ENCODE peak calls at places on chromosomes 16 and 17, in ten cellular contexts. One of them, this sample, is unnamed.

GRCh38 chr16:73610160-73610559 is 562.2 kb upstream of the ZFHX3 start:
- DNase-seq in CD4-positive, alpha-beta memory T cell: no peak
- DNase-seq in central memory CD4-positive, alpha-beta T cell: no peak
- DNase-seq in WERI-Rb-1: no peak
- DNase-seq in activated CD4-positive, alpha-beta T cell treated with anti-CD3 and anti-CD28 coated beads, Interleukin-2, amount 50 U/mL, for 1 hour: no peak
- DNase-seq in stimulated activated CD8-positive, alpha-beta memory T cell treated with anti-CD3 and anti-CD28 coated beads, Interleukin-2, amount 100 ng/mL, for 48 hours: no peak
- DNase-seq in kidney epithelial cell: no peak
- DNase-seq in Calu3: no peak
- DNase-seq in Right ventricle myocardium superior: no peak
- DNase-seq in progenitor cell of endocrine pancreas: no peak
- DNase-seq in this sample: no peak

GRCh38 chr17:1649116-1649843 is 386 bp downstream of the RILP start:
- DNase-seq in CD4-positive, alpha-beta memory T cell: peak; percentile 85
- DNase-seq in central memory CD4-positive, alpha-beta T cell: peak; percentile 82
- DNase-seq in WERI-Rb-1: peak; percentile 76
- DNase-seq in activated CD4-positive, alpha-beta T cell treated with anti-CD3 and anti-CD28 coated beads, Interleukin-2, amount 50 U/mL, for 1 hour: peak; percentile 71
- DNase-seq in stimulated activated CD8-positive, alpha-beta memory T cell treated with anti-CD3 and anti-CD28 coated beads, Interleukin-2, amount 100 ng/mL, for 48 hours: peak; percentile 77
- DNase-seq in kidney epithelial cell: no peak
- DNase-seq in Calu3: peak; percentile 78
- DNase-seq in Right ventricle myocardium superior: peak; percentile 91
- DNase-seq in progenitor cell of endocrine pancreas: no peak
- DNase-seq in this sample: peak; percentile 75

GRCh38 chr16:66521951-66522771 is 27.8 kb downstream of the TK2 start:
- DNase-seq in CD4-positive, alpha-beta memory T cell: peak; percentile 79
- DNase-seq in central memory CD4-positive, alpha-beta T cell: peak; percentile 83
- DNase-seq in WERI-Rb-1: no peak
- DNase-seq in activated CD4-positive, alpha-beta T cell treated with anti-CD3 and anti-CD28 coated beads, Interleukin-2, amount 50 U/mL, for 1 hour: peak; percentile 86
- DNase-seq in stimulated activated CD8-positive, alpha-beta memory T cell treated with anti-CD3 and anti-CD28 coated beads, Interleukin-2, amount 100 ng/mL, for 48 hours: peak; percentile 95
- DNase-seq in kidney epithelial cell: peak; percentile 97
- DNase-seq in Calu3: peak; percentile 89
- DNase-seq in Right ventricle myocardium superior: peak; percentile 69
- DNase-seq in progenitor cell of endocrine pancreas: no peak
- DNase-seq in this sample: peak; percentile 43

GRCh38 chr16:80408014-80408413 is 132.8 kb upstream of the DYNLRB2 start:
- DNase-seq in CD4-positive, alpha-beta memory T cell: no peak
- DNase-seq in central memory CD4-positive, alpha-beta T cell: no peak
- DNase-seq in WERI-Rb-1: no peak
- DNase-seq in activated CD4-positive, alpha-beta T cell treated with anti-CD3 and anti-CD28 coated beads, Interleukin-2, amount 50 U/mL, for 1 hour: no peak
- DNase-seq in stimulated activated CD8-positive, alpha-beta memory T cell treated with anti-CD3 and anti-CD28 coated beads, Interleukin-2, amount 100 ng/mL, for 48 hours: no peak
- DNase-seq in kidney epithelial cell: no peak
- DNase-seq in Calu3: no peak
- DNase-seq in Right ventricle myocardium superior: no peak
- DNase-seq in progenitor cell of endocrine pancreas: no peak
- DNase-seq in this sample: no peak

GRCh38 chr17:47810200-47810821 is 11.3 kb downstream of the OSBPL7 start:
- DNase-seq in CD4-positive, alpha-beta memory T cell: no peak
- DNase-seq in central memory CD4-positive, alpha-beta T cell: no peak
- DNase-seq in WERI-Rb-1: peak; percentile 97
- DNase-seq in activated CD4-positive, alpha-beta T cell treated with anti-CD3 and anti-CD28 coated beads, Interleukin-2, amount 50 U/mL, for 1 hour: no peak
- DNase-seq in stimulated activated CD8-positive, alpha-beta memory T cell treated with anti-CD3 and anti-CD28 coated beads, Interleukin-2, amount 100 ng/mL, for 48 hours: no peak
- DNase-seq in kidney epithelial cell: peak; percentile 82
- DNase-seq in Calu3: peak; percentile 81
- DNase-seq in Right ventricle myocardium superior: no peak
- DNase-seq in progenitor cell of endocrine pancreas: peak; percentile 42
- DNase-seq in this sample: no peak

GRCh38 chr17:78642707-78643106 is 65.5 kb upstream of the DNAH17 start:
- DNase-seq in CD4-positive, alpha-beta memory T cell: no peak
- DNase-seq in central memory CD4-positive, alpha-beta T cell: no peak
- DNase-seq in WERI-Rb-1: no peak
- DNase-seq in activated CD4-positive, alpha-beta T cell treated with anti-CD3 and anti-CD28 coated beads, Interleukin-2, amount 50 U/mL, for 1 hour: no peak
- DNase-seq in stimulated activated CD8-positive, alpha-beta memory T cell treated with anti-CD3 and anti-CD28 coated beads, Interleukin-2, amount 100 ng/mL, for 48 hours: no peak
- DNase-seq in kidney epithelial cell: no peak
- DNase-seq in Calu3: no peak
- DNase-seq in Right ventricle myocardium superior: no peak
- DNase-seq in progenitor cell of endocrine pancreas: no peak
- DNase-seq in this sample: no peak

GRCh38 chr17:50693041-50693682 is 14.6 kb downstream of the ANKRD40 start:
- DNase-seq in CD4-positive, alpha-beta memory T cell: no peak
- DNase-seq in central memory CD4-positive, alpha-beta T cell: no peak
- DNase-seq in WERI-Rb-1: no peak
- DNase-seq in activated CD4-positive, alpha-beta T cell treated with anti-CD3 and anti-CD28 coated beads, Interleukin-2, amount 50 U/mL, for 1 hour: no peak
- DNase-seq in stimulated activated CD8-positive, alpha-beta memory T cell treated with anti-CD3 and anti-CD28 coated beads, Interleukin-2, amount 100 ng/mL, for 48 hours: no peak
- DNase-seq in kidney epithelial cell: no peak
- DNase-seq in Calu3: no peak
- DNase-seq in Right ventricle myocardium superior: no peak
- DNase-seq in progenitor cell of endocrine pancreas: no peak
- DNase-seq in this sample: no peak

GRCh38 chr16:87897563-87898505 is 28.5 kb upstream of the SLC7A5 start:
- DNase-seq in CD4-positive, alpha-beta memory T cell: no peak
- DNase-seq in central memory CD4-positive, alpha-beta T cell: peak; percentile 43
- DNase-seq in WERI-Rb-1: peak; percentile 19
- DNase-seq in activated CD4-positive, alpha-beta T cell treated with anti-CD3 and anti-CD28 coated beads, Interleukin-2, amount 50 U/mL, for 1 hour: peak; percentile 32
- DNase-seq in stimulated activated CD8-positive, alpha-beta memory T cell treated with anti-CD3 and anti-CD28 coated beads, Interleukin-2, amount 100 ng/mL, for 48 hours: peak; percentile 60
- DNase-seq in kidney epithelial cell: no peak
- DNase-seq in Calu3: no peak
- DNase-seq in Right ventricle myocardium superior: no peak
- DNase-seq in progenitor cell of endocrine pancreas: no peak
- DNase-seq in this sample: peak; percentile 23

GRCh38 chr17:16040710-16041251 is 41.2 kb downstream of the TTC19 start:
- DNase-seq in CD4-positive, alpha-beta memory T cell: no peak
- DNase-seq in central memory CD4-positive, alpha-beta T cell: no peak
- DNase-seq in WERI-Rb-1: no peak
- DNase-seq in activated CD4-positive, alpha-beta T cell treated with anti-CD3 and anti-CD28 coated beads, Interleukin-2, amount 50 U/mL, for 1 hour: no peak
- DNase-seq in stimulated activated CD8-positive, alpha-beta memory T cell treated with anti-CD3 and anti-CD28 coated beads, Interleukin-2, amount 100 ng/mL, for 48 hours: no peak
- DNase-seq in kidney epithelial cell: no peak
- DNase-seq in Calu3: no peak
- DNase-seq in Right ventricle myocardium superior: no peak
- DNase-seq in progenitor cell of endocrine pancreas: no peak
- DNase-seq in this sample: no peak

GRCh38 chr17:72123496-72123963 is 2.7 kb downstream of the SOX9 start:
- DNase-seq in CD4-positive, alpha-beta memory T cell: no peak
- DNase-seq in central memory CD4-positive, alpha-beta T cell: no peak
- DNase-seq in WERI-Rb-1: no peak
- DNase-seq in activated CD4-positive, alpha-beta T cell treated with anti-CD3 and anti-CD28 coated beads, Interleukin-2, amount 50 U/mL, for 1 hour: no peak
- DNase-seq in stimulated activated CD8-positive, alpha-beta memory T cell treated with anti-CD3 and anti-CD28 coated beads, Interleukin-2, amount 100 ng/mL, for 48 hours: no peak
- DNase-seq in kidney epithelial cell: no peak
- DNase-seq in Calu3: peak; percentile 71
- DNase-seq in Right ventricle myocardium superior: no peak
- DNase-seq in progenitor cell of endocrine pancreas: no peak
- DNase-seq in this sample: no peak

GRCh38 chr17:64739316-64740058 is 77.4 kb upstream of the SMURF2 start:
- DNase-seq in CD4-positive, alpha-beta memory T cell: no peak
- DNase-seq in central memory CD4-positive, alpha-beta T cell: no peak
- DNase-seq in WERI-Rb-1: no peak
- DNase-seq in activated CD4-positive, alpha-beta T cell treated with anti-CD3 and anti-CD28 coated beads, Interleukin-2, amount 50 U/mL, for 1 hour: no peak
- DNase-seq in stimulated activated CD8-positive, alpha-beta memory T cell treated with anti-CD3 and anti-CD28 coated beads, Interleukin-2, amount 100 ng/mL, for 48 hours: no peak
- DNase-seq in kidney epithelial cell: no peak
- DNase-seq in Calu3: no peak
- DNase-seq in Right ventricle myocardium superior: no peak
- DNase-seq in progenitor cell of endocrine pancreas: no peak
- DNase-seq in this sample: no peak

GRCh38 chr16:79612207-79612606 is 11.7 kb upstream of the MAF start:
- DNase-seq in CD4-positive, alpha-beta memory T cell: no peak
- DNase-seq in central memory CD4-positive, alpha-beta T cell: no peak
- DNase-seq in WERI-Rb-1: no peak
- DNase-seq in activated CD4-positive, alpha-beta T cell treated with anti-CD3 and anti-CD28 coated beads, Interleukin-2, amount 50 U/mL, for 1 hour: no peak
- DNase-seq in stimulated activated CD8-positive, alpha-beta memory T cell treated with anti-CD3 and anti-CD28 coated beads, Interleukin-2, amount 100 ng/mL, for 48 hours: no peak
- DNase-seq in kidney epithelial cell: peak; percentile 77
- DNase-seq in Calu3: no peak
- DNase-seq in Right ventricle myocardium superior: no peak
- DNase-seq in progenitor cell of endocrine pancreas: no peak
- DNase-seq in this sample: no peak

GRCh38 chr16:2149630-2150417 is 1.4 kb downstream of the RAB26 start:
- DNase-seq in CD4-positive, alpha-beta memory T cell: no peak
- DNase-seq in central memory CD4-positive, alpha-beta T cell: no peak
- DNase-seq in WERI-Rb-1: no peak
- DNase-seq in activated CD4-positive, alpha-beta T cell treated with anti-CD3 and anti-CD28 coated beads, Interleukin-2, amount 50 U/mL, for 1 hour: no peak
- DNase-seq in stimulated activated CD8-positive, alpha-beta memory T cell treated with anti-CD3 and anti-CD28 coated beads, Interleukin-2, amount 100 ng/mL, for 48 hours: peak; percentile 33
- DNase-seq in kidney epithelial cell: no peak
- DNase-seq in Calu3: no peak
- DNase-seq in Right ventricle myocardium superior: no peak
- DNase-seq in progenitor cell of endocrine pancreas: no peak
- DNase-seq in this sample: no peak

GRCh38 chr17:7834554-7834890 is 505 bp downstream of the KDM6B start:
- DNase-seq in CD4-positive, alpha-beta memory T cell: no peak
- DNase-seq in central memory CD4-positive, alpha-beta T cell: peak; percentile 60
- DNase-seq in WERI-Rb-1: no peak
- DNase-seq in activated CD4-positive, alpha-beta T cell treated with anti-CD3 and anti-CD28 coated beads, Interleukin-2, amount 50 U/mL, for 1 hour: peak; percentile 52
- DNase-seq in stimulated activated CD8-positive, alpha-beta memory T cell treated with anti-CD3 and anti-CD28 coated beads, Interleukin-2, amount 100 ng/mL, for 48 hours: no peak
- DNase-seq in kidney epithelial cell: no peak
- DNase-seq in Calu3: no peak
- DNase-seq in Right ventricle myocardium superior: peak; percentile 74
- DNase-seq in progenitor cell of endocrine pancreas: no peak
- DNase-seq in this sample: no peak

GRCh38 chr17:10871914-10872313 is 34.0 kb upstream of the PIRT start:
- DNase-seq in CD4-positive, alpha-beta memory T cell: no peak
- DNase-seq in central memory CD4-positive, alpha-beta T cell: no peak
- DNase-seq in WERI-Rb-1: no peak
- DNase-seq in activated CD4-positive, alpha-beta T cell treated with anti-CD3 and anti-CD28 coated beads, Interleukin-2, amount 50 U/mL, for 1 hour: no peak
- DNase-seq in stimulated activated CD8-positive, alpha-beta memory T cell treated with anti-CD3 and anti-CD28 coated beads, Interleukin-2, amount 100 ng/mL, for 48 hours: no peak
- DNase-seq in kidney epithelial cell: no peak
- DNase-seq in Calu3: no peak
- DNase-seq in Right ventricle myocardium superior: no peak
- DNase-seq in progenitor cell of endocrine pancreas: no peak
- DNase-seq in this sample: no peak

GRCh38 chr16:30417447-30418349 is 10.3 kb downstream of the ZNF771 start:
- DNase-seq in CD4-positive, alpha-beta memory T cell: peak; percentile 92
- DNase-seq in central memory CD4-positive, alpha-beta T cell: peak; percentile 89
- DNase-seq in WERI-Rb-1: peak; percentile 91
- DNase-seq in activated CD4-positive, alpha-beta T cell treated with anti-CD3 and anti-CD28 coated beads, Interleukin-2, amount 50 U/mL, for 1 hour: peak; percentile 85
- DNase-seq in stimulated activated CD8-positive, alpha-beta memory T cell treated with anti-CD3 and anti-CD28 coated beads, Interleukin-2, amount 100 ng/mL, for 48 hours: peak; percentile 83
- DNase-seq in kidney epithelial cell: peak; percentile 60
- DNase-seq in Calu3: peak; percentile 94
- DNase-seq in Right ventricle myocardium superior: peak; percentile 92
- DNase-seq in progenitor cell of endocrine pancreas: peak; percentile 80
- DNase-seq in this sample: peak; percentile 92

GRCh38 chr17:82273327-82274133 is at the start of gene CSNK1D:
- DNase-seq in CD4-positive, alpha-beta memory T cell: peak; percentile 90
- DNase-seq in central memory CD4-positive, alpha-beta T cell: peak; percentile 87
- DNase-seq in WERI-Rb-1: peak; percentile 96
- DNase-seq in activated CD4-positive, alpha-beta T cell treated with anti-CD3 and anti-CD28 coated beads, Interleukin-2, amount 50 U/mL, for 1 hour: peak; percentile 92
- DNase-seq in stimulated activated CD8-positive, alpha-beta memory T cell treated with anti-CD3 and anti-CD28 coated beads, Interleukin-2, amount 100 ng/mL, for 48 hours: peak; percentile 90
- DNase-seq in kidney epithelial cell: no peak
- DNase-seq in Calu3: peak; percentile 92
- DNase-seq in Right ventricle myocardium superior: peak; percentile 96
- DNase-seq in progenitor cell of endocrine pancreas: peak; percentile 92
- DNase-seq in this sample: peak; percentile 94

GRCh38 chr17:10018461-10018891 is 113.4 kb upstream of the RCVRN start:
- DNase-seq in CD4-positive, alpha-beta memory T cell: no peak
- DNase-seq in central memory CD4-positive, alpha-beta T cell: no peak
- DNase-seq in WERI-Rb-1: no peak
- DNase-seq in activated CD4-positive, alpha-beta T cell treated with anti-CD3 and anti-CD28 coated beads, Interleukin-2, amount 50 U/mL, for 1 hour: no peak
- DNase-seq in stimulated activated CD8-positive, alpha-beta memory T cell treated with anti-CD3 and anti-CD28 coated beads, Interleukin-2, amount 100 ng/mL, for 48 hours: no peak
- DNase-seq in kidney epithelial cell: no peak
- DNase-seq in Calu3: no peak
- DNase-seq in Right ventricle myocardium superior: no peak
- DNase-seq in progenitor cell of endocrine pancreas: no peak
- DNase-seq in this sample: no peak

GRCh38 chr16:65126845-65127624 is 5.2 kb upstream of the CDH11 start:
- DNase-seq in CD4-positive, alpha-beta memory T cell: no peak
- DNase-seq in central memory CD4-positive, alpha-beta T cell: no peak
- DNase-seq in WERI-Rb-1: no peak
- DNase-seq in activated CD4-positive, alpha-beta T cell treated with anti-CD3 and anti-CD28 coated beads, Interleukin-2, amount 50 U/mL, for 1 hour: no peak
- DNase-seq in stimulated activated CD8-positive, alpha-beta memory T cell treated with anti-CD3 and anti-CD28 coated beads, Interleukin-2, amount 100 ng/mL, for 48 hours: no peak
- DNase-seq in kidney epithelial cell: no peak
- DNase-seq in Calu3: no peak
- DNase-seq in Right ventricle myocardium superior: no peak
- DNase-seq in progenitor cell of endocrine pancreas: no peak
- DNase-seq in this sample: no peak

GRCh38 chr17:28744104-28744801 is 442 bp downstream of the TRAF4 start:
- DNase-seq in CD4-positive, alpha-beta memory T cell: peak; percentile 60
- DNase-seq in central memory CD4-positive, alpha-beta T cell: peak; percentile 46
- DNase-seq in WERI-Rb-1: peak; percentile 50
- DNase-seq in activated CD4-positive, alpha-beta T cell treated with anti-CD3 and anti-CD28 coated beads, Interleukin-2, amount 50 U/mL, for 1 hour: peak; percentile 67
- DNase-seq in stimulated activated CD8-positive, alpha-beta memory T cell treated with anti-CD3 and anti-CD28 coated beads, Interleukin-2, amount 100 ng/mL, for 48 hours: peak; percentile 63
- DNase-seq in kidney epithelial cell: no peak
- DNase-seq in Calu3: peak; percentile 70
- DNase-seq in Right ventricle myocardium superior: peak; percentile 56
- DNase-seq in progenitor cell of endocrine pancreas: peak; percentile 82
- DNase-seq in this sample: peak; percentile 47

GRCh38 chr17:70913086-70913485 is 743.8 kb downstream of the KCNJ2 start:
- DNase-seq in CD4-positive, alpha-beta memory T cell: no peak
- DNase-seq in central memory CD4-positive, alpha-beta T cell: no peak
- DNase-seq in WERI-Rb-1: no peak
- DNase-seq in activated CD4-positive, alpha-beta T cell treated with anti-CD3 and anti-CD28 coated beads, Interleukin-2, amount 50 U/mL, for 1 hour: no peak
- DNase-seq in stimulated activated CD8-positive, alpha-beta memory T cell treated with anti-CD3 and anti-CD28 coated beads, Interleukin-2, amount 100 ng/mL, for 48 hours: no peak
- DNase-seq in kidney epithelial cell: no peak
- DNase-seq in Calu3: no peak
- DNase-seq in Right ventricle myocardium superior: no peak
- DNase-seq in progenitor cell of endocrine pancreas: no peak
- DNase-seq in this sample: no peak

GRCh38 chr16:56983211-56983751 is 6.1 kb upstream of the NLRC5 start:
- DNase-seq in CD4-positive, alpha-beta memory T cell: no peak
- DNase-seq in central memory CD4-positive, alpha-beta T cell: no peak
- DNase-seq in WERI-Rb-1: peak; percentile 50
- DNase-seq in activated CD4-positive, alpha-beta T cell treated with anti-CD3 and anti-CD28 coated beads, Interleukin-2, amount 50 U/mL, for 1 hour: no peak
- DNase-seq in stimulated activated CD8-positive, alpha-beta memory T cell treated with anti-CD3 and anti-CD28 coated beads, Interleukin-2, amount 100 ng/mL, for 48 hours: no peak
- DNase-seq in kidney epithelial cell: no peak
- DNase-seq in Calu3: peak; percentile 25
- DNase-seq in Right ventricle myocardium superior: no peak
- DNase-seq in progenitor cell of endocrine pancreas: no peak
- DNase-seq in this sample: no peak

GRCh38 chr16:19330801-19331484 is 45.4 kb downstream of the CLEC19A start:
- DNase-seq in CD4-positive, alpha-beta memory T cell: no peak
- DNase-seq in central memory CD4-positive, alpha-beta T cell: no peak
- DNase-seq in WERI-Rb-1: no peak
- DNase-seq in activated CD4-positive, alpha-beta T cell treated with anti-CD3 and anti-CD28 coated beads, Interleukin-2, amount 50 U/mL, for 1 hour: no peak
- DNase-seq in stimulated activated CD8-positive, alpha-beta memory T cell treated with anti-CD3 and anti-CD28 coated beads, Interleukin-2, amount 100 ng/mL, for 48 hours: no peak
- DNase-seq in kidney epithelial cell: no peak
- DNase-seq in Calu3: no peak
- DNase-seq in Right ventricle myocardium superior: no peak
- DNase-seq in progenitor cell of endocrine pancreas: no peak
- DNase-seq in this sample: no peak

GRCh38 chr16:20074089-20074956 is 633 bp upstream of the GPR139 start:
- DNase-seq in CD4-positive, alpha-beta memory T cell: no peak
- DNase-seq in central memory CD4-positive, alpha-beta T cell: no peak
- DNase-seq in WERI-Rb-1: no peak
- DNase-seq in activated CD4-positive, alpha-beta T cell treated with anti-CD3 and anti-CD28 coated beads, Interleukin-2, amount 50 U/mL, for 1 hour: no peak
- DNase-seq in stimulated activated CD8-positive, alpha-beta memory T cell treated with anti-CD3 and anti-CD28 coated beads, Interleukin-2, amount 100 ng/mL, for 48 hours: no peak
- DNase-seq in kidney epithelial cell: no peak
- DNase-seq in Calu3: no peak
- DNase-seq in Right ventricle myocardium superior: no peak
- DNase-seq in progenitor cell of endocrine pancreas: no peak
- DNase-seq in this sample: no peak

GRCh38 chr17:43220511-43221125 is 7.8 kb downstream of the CCDC200 start:
- DNase-seq in CD4-positive, alpha-beta memory T cell: no peak
- DNase-seq in central memory CD4-positive, alpha-beta T cell: no peak
- DNase-seq in WERI-Rb-1: no peak
- DNase-seq in activated CD4-positive, alpha-beta T cell treated with anti-CD3 and anti-CD28 coated beads, Interleukin-2, amount 50 U/mL, for 1 hour: no peak
- DNase-seq in stimulated activated CD8-positive, alpha-beta memory T cell treated with anti-CD3 and anti-CD28 coated beads, Interleukin-2, amount 100 ng/mL, for 48 hours: no peak
- DNase-seq in kidney epithelial cell: no peak
- DNase-seq in Calu3: no peak
- DNase-seq in Right ventricle myocardium superior: no peak
- DNase-seq in progenitor cell of endocrine pancreas: no peak
- DNase-seq in this sample: no peak

GRCh38 chr17:15377608-15378007 is 36.2 kb upstream of the TEKT3 start:
- DNase-seq in CD4-positive, alpha-beta memory T cell: no peak
- DNase-seq in central memory CD4-positive, alpha-beta T cell: no peak
- DNase-seq in WERI-Rb-1: no peak
- DNase-seq in activated CD4-positive, alpha-beta T cell treated with anti-CD3 and anti-CD28 coated beads, Interleukin-2, amount 50 U/mL, for 1 hour: no peak
- DNase-seq in stimulated activated CD8-positive, alpha-beta memory T cell treated with anti-CD3 and anti-CD28 coated beads, Interleukin-2, amount 100 ng/mL, for 48 hours: no peak
- DNase-seq in kidney epithelial cell: no peak
- DNase-seq in Calu3: peak; percentile 32
- DNase-seq in Right ventricle myocardium superior: no peak
- DNase-seq in progenitor cell of endocrine pancreas: no peak
- DNase-seq in this sample: no peak

GRCh38 chr17:81837641-81838040 is 2.8 kb upstream of the PPP1R27 start:
- DNase-seq in CD4-positive, alpha-beta memory T cell: no peak
- DNase-seq in central memory CD4-positive, alpha-beta T cell: no peak
- DNase-seq in WERI-Rb-1: no peak
- DNase-seq in activated CD4-positive, alpha-beta T cell treated with anti-CD3 and anti-CD28 coated beads, Interleukin-2, amount 50 U/mL, for 1 hour: no peak
- DNase-seq in stimulated activated CD8-positive, alpha-beta memory T cell treated with anti-CD3 and anti-CD28 coated beads, Interleukin-2, amount 100 ng/mL, for 48 hours: no peak
- DNase-seq in kidney epithelial cell: no peak
- DNase-seq in Calu3: no peak
- DNase-seq in Right ventricle myocardium superior: no peak
- DNase-seq in progenitor cell of endocrine pancreas: no peak
- DNase-seq in this sample: no peak

GRCh38 chr16:626787-627457 is 3.9 kb upstream of the WFIKKN1 start:
- DNase-seq in CD4-positive, alpha-beta memory T cell: no peak
- DNase-seq in central memory CD4-positive, alpha-beta T cell: no peak
- DNase-seq in WERI-Rb-1: no peak
- DNase-seq in activated CD4-positive, alpha-beta T cell treated with anti-CD3 and anti-CD28 coated beads, Interleukin-2, amount 50 U/mL, for 1 hour: no peak
- DNase-seq in stimulated activated CD8-positive, alpha-beta memory T cell treated with anti-CD3 and anti-CD28 coated beads, Interleukin-2, amount 100 ng/mL, for 48 hours: no peak
- DNase-seq in kidney epithelial cell: peak; percentile 85
- DNase-seq in Calu3: no peak
- DNase-seq in Right ventricle myocardium superior: no peak
- DNase-seq in progenitor cell of endocrine pancreas: no peak
- DNase-seq in this sample: no peak

This sample was measured in naive thymus-derived CD4-positive, alpha-beta T cell.